ENCODE peak calls at places on chromosomes 12 and 14, in seven cellular contexts. F is mesothelial cell of epicardium, C is D341Med, U is GM19239, N is SW 1271, J is left cardiac atrium, E is 8988T. Y is an unnamed sample.

GRCh38 chr12:21149849-21150248 is 18.9 kb downstream of the SLCO1B1 start:
- DNase-seq in F (no peak), C (no peak), U (no peak), N (no peak), J (no peak), E (no peak), Y (no peak)

GRCh38 chr12:124436366-124436765 is 131.0 kb downstream of the NCOR2 start:
- DNase-seq in F (no peak), C (no peak), U (no peak), N (no peak), J (no peak), E (no peak), Y (no peak)

GRCh38 chr12:8827551-8828347 is 5.3 kb downstream of the A2ML1 start:
- DNase-seq in F (no peak), C (no peak), U (no peak), N (no peak), J (no peak), E (no peak), Y (no peak)

GRCh38 chr12:106595268-106595667 is 12.5 kb downstream of the RFX4 start:
- DNase-seq in F (no peak), C (no peak), U (no peak), N (no peak), J (no peak), E (no peak), Y (no peak)

GRCh38 chr14:27484633-27485032 is 886.8 kb upstream of the NOVA1 start:
- DNase-seq in F (no peak), C (no peak), U (no peak), N (no peak), J (no peak), E (no peak), Y (no peak)

GRCh38 chr12:1796515-1797010 is 23.8 kb upstream of the LRTM2 start:
- DNase-seq in F (no peak), C (no peak), U (peak), N (no peak), J (no peak), E (no peak), Y (no peak)

GRCh38 chr12:51848843-51849735 is 571 bp upstream of the FIGNL2 start:
- DNase-seq in F (no peak), C (no peak), U (no peak), N (no peak), J (no peak), E (no peak), Y (no peak)

GRCh38 chr12:50790081-50790480 is 26.2 kb downstream of the ATF1 start:
- DNase-seq in F (no peak), C (no peak), U (no peak), N (no peak), J (no peak), E (no peak), Y (no peak)

GRCh38 chr14:79500489-79500888 is 710.8 kb downstream of the DIO2 start:
- DNase-seq in F (no peak), C (no peak), U (no peak), N (no peak), J (no peak), E (no peak), Y (no peak)

GRCh38 chr12:71503579-71504470 is 64.2 kb downstream of the LGR5 start:
- DNase-seq in F (no peak), C (no peak), U (no peak), N (no peak), J (no peak), E (no peak), Y (no peak)

GRCh38 chr14:94213021-94213420 is 38.9 kb downstream of the PPP4R4 start:
- DNase-seq in F (no peak), C (no peak), U (no peak), N (peak), J (no peak), E (no peak), Y (no peak)

GRCh38 chr12:15540469-15540872 is 218.2 kb downstream of the PTPRO start:
- DNase-seq in F (no peak), C (peak), U (no peak), N (no peak), J (no peak), E (no peak), Y (no peak)

GRCh38 chr12:6765634-6766581 is at the start of gene PTMS:
- DNase-seq in F (peak), C (peak), U (peak), N (peak), J (peak), E (peak), Y (no peak)

GRCh38 chr14:68781161-68782021 is 11.5 kb downstream of the ZFP36L1 start:
- DNase-seq in F (no peak), C (peak), U (no peak), N (no peak), J (no peak), E (no peak), Y (no peak)

GRCh38 chr12:108825205-108825950 is 32.0 kb downstream of the SSH1 start:
- DNase-seq in F (no peak), C (no peak), U (no peak), N (peak), J (no peak), E (no peak), Y (no peak)

GRCh38 chr14:55589171-55589570 is 9.2 kb downstream of the KTN1 start:
- DNase-seq in F (no peak), C (no peak), U (no peak), N (no peak), J (no peak), E (no peak), Y (no peak)

GRCh38 chr14:72738181-72738611 is 155.7 kb downstream of the DPF3 start:
- DNase-seq in F (no peak), C (peak), U (no peak), N (no peak), J (no peak), E (no peak), Y (no peak)

GRCh38 chr12:51419473-51420228 is 5.0 kb upstream of the SLC4A8 start:
- DNase-seq in F (no peak), C (no peak), U (no peak), N (peak), J (no peak), E (no peak), Y (no peak)

GRCh38 chr12:3294481-3294911 is 196.5 kb upstream of the PRMT8 start:
- DNase-seq in F (no peak), C (peak), U (no peak), N (no peak), J (no peak), E (no peak), Y (no peak)

GRCh38 chr12:52041032-52041431 is 10.2 kb upstream of the NR4A1 start:
- DNase-seq in F (no peak), C (no peak), U (no peak), N (no peak), J (no peak), E (no peak), Y (no peak)

GRCh38 chr12:24133385-24133784 is 183.9 kb upstream of the SOX5 start:
- DNase-seq in F (no peak), C (no peak), U (no peak), N (no peak), J (no peak), E (no peak), Y (no peak)

GRCh38 chr14:61535032-61535431 is 160.3 kb upstream of the HIF1A start:
- DNase-seq in F (no peak), C (no peak), U (no peak), N (no peak), J (no peak), E (no peak), Y (no peak)

GRCh38 chr12:93783827-93784226 is 106.7 kb downstream of the CRADD start:
- DNase-seq in F (no peak), C (no peak), U (no peak), N (no peak), J (no peak), E (no peak), Y (no peak)

GRCh38 chr12:10160659-10161386 is 11.1 kb downstream of the OLR1 start:
- DNase-seq in F (no peak), C (no peak), U (no peak), N (no peak), J (no peak), E (no peak), Y (no peak)

GRCh38 chr14:54867011-54867410 is 35.6 kb downstream of the GCH1 start:
- DNase-seq in F (no peak), C (no peak), U (no peak), N (no peak), J (no peak), E (no peak), Y (no peak)

GRCh38 chr12:28585146-28585545 is 394.9 kb downstream of the CCDC91 start:
- DNase-seq in F (no peak), C (no peak), U (no peak), N (no peak), J (no peak), E (no peak), Y (no peak)

GRCh38 chr14:28603606-28604005 is 163.0 kb upstream of the FOXG1 start:
- DNase-seq in F (no peak), C (no peak), U (no peak), N (no peak), J (no peak), E (no peak), Y (no peak)

Y was measured in GM12892.